ENCODE peak calls at places on chromosome 4, in eight cellular contexts. L is keratinocyte, E is mammary epithelial cell, Z is upper lobe of left lung, V is astrocyte of the spinal cord, W is psoas muscle, G is mucosa of descending colon, Y is esophagus squamous epithelium. F is an unnamed sample.
A peak's percentile ranks its signal among the peaks of the same experiment; 100 is the strongest.

GRCh38 chr4:74278490-74278889 is 29.8 kb upstream of the EPGN start:
- DNase-seq in Y (no peak), G (no peak), E (no peak), Z (no peak), V (no peak), L (peak; percentile 25), W (no peak), F (no peak)

GRCh38 chr4:1204286-1204827 is 32.0 kb upstream of the SPON2 start:
- DNase-seq in Y (no peak), L (no peak), G (peak; percentile 39), W (peak; percentile 10), Z (peak; percentile 57), V (no peak), E (no peak), F (no peak)

GRCh38 chr4:79588679-79589078 is 180.7 kb upstream of the GK2 start:
- DNase-seq in E (no peak), W (no peak), G (no peak), Y (no peak), L (no peak), V (no peak), Z (no peak), F (no peak)

GRCh38 chr4:22764183-22764582 is 71.4 kb downstream of the GBA3 start:
- DNase-seq in Y (no peak), Z (no peak), G (no peak), L (no peak), E (no peak), W (no peak), V (no peak), F (no peak)

GRCh38 chr4:184983660-184984356 is 34.5 kb upstream of the HELT start:
- DNase-seq in E (peak; percentile 59), G (peak; percentile 79), W (peak; percentile 53), L (no peak), Z (peak; percentile 91), Y (no peak), V (peak; percentile 52), F (no peak)

GRCh38 chr4:100461796-100462195 is 56.0 kb downstream of the EMCN start:
- DNase-seq in Y (no peak), W (no peak), Z (no peak), V (no peak), L (no peak), G (no peak), E (no peak), F (no peak)

GRCh38 chr4:48651869-48652447 is 128.1 kb downstream of the FRYL start:
- DNase-seq in V (peak; percentile 45), W (no peak), Z (no peak), E (peak; percentile 87), L (peak; percentile 62), G (no peak), Y (no peak), F (no peak)

GRCh38 chr4:183611210-183611830 is 47.7 kb downstream of the RWDD4 start:
- DNase-seq in Y (no peak), G (no peak), V (no peak), E (peak; percentile 15), Z (no peak), W (no peak), L (no peak), F (no peak)

GRCh38 chr4:1406416-1406945 is at the start of gene NKX1-1:
- DNase-seq in W (no peak), Y (no peak), V (no peak), L (no peak), E (no peak), G (no peak), Z (peak; percentile 72), F (no peak)

GRCh38 chr4:30948653-30949052 is 228.5 kb downstream of the PCDH7 start:
- DNase-seq in V (no peak), G (no peak), E (peak; percentile 91), W (no peak), L (no peak), Y (no peak), Z (no peak), F (peak; percentile 97)

GRCh38 chr4:67019670-67020069 is 525.6 kb downstream of the CENPC start:
- DNase-seq in Z (no peak), W (no peak), E (no peak), Y (no peak), L (no peak), G (no peak), V (no peak), F (no peak)

GRCh38 chr4:7145291-7145934 is 46.9 kb upstream of the SORCS2 start:
- DNase-seq in V (no peak), L (no peak), W (no peak), Z (no peak), G (no peak), E (no peak), Y (no peak), F (no peak)

GRCh38 chr4:154743683-154744340 is at the start of gene LRAT:
- DNase-seq in Y (no peak), W (peak; percentile 41), E (peak; percentile 89), V (peak; percentile 18), Z (peak; percentile 91), L (no peak), G (peak; percentile 85), F (no peak)

GRCh38 chr4:62816566-62816965 is 1592.7 kb downstream of the TECRL start:
- DNase-seq in V (no peak), L (no peak), E (no peak), G (peak; percentile 4), Y (no peak), Z (peak; percentile 71), W (no peak), F (no peak)

GRCh38 chr4:171242831-171243230 is 570.4 kb upstream of the GALNTL6 start:
- DNase-seq in V (no peak), E (no peak), Y (no peak), G (no peak), L (no peak), W (no peak), Z (no peak), F (no peak)

GRCh38 chr4:127856485-127857447 is 23.9 kb upstream of the PLK4 start:
- DNase-seq in L (peak; percentile 94), Z (no peak), E (peak; percentile 94), G (no peak), Y (no peak), V (peak; percentile 85), W (no peak), F (peak; percentile 62)

GRCh38 chr4:68700152-68700551 is 29.7 kb upstream of the UGT2B15 start:
- DNase-seq in W (no peak), L (no peak), Z (no peak), Y (no peak), E (no peak), G (no peak), V (no peak), F (no peak)

GRCh38 chr4:150501983-150502382 is 80.0 kb upstream of the MAB21L2 start:
- DNase-seq in W (no peak), Y (no peak), L (no peak), V (no peak), Z (no peak), E (no peak), G (no peak), F (no peak)

GRCh38 chr4:118883861-118884260 is 4.8 kb upstream of the SYNPO2 start:
- DNase-seq in Z (no peak), L (no peak), Y (no peak), G (no peak), W (no peak), V (no peak), E (no peak), F (no peak)
- TF ChIP-seq CTCF in Z (no peak), L (no peak), Y (no peak), G (no peak), W (no peak), V (peak; percentile 6), E (no peak), F (peak; percentile 31)

DNA sequence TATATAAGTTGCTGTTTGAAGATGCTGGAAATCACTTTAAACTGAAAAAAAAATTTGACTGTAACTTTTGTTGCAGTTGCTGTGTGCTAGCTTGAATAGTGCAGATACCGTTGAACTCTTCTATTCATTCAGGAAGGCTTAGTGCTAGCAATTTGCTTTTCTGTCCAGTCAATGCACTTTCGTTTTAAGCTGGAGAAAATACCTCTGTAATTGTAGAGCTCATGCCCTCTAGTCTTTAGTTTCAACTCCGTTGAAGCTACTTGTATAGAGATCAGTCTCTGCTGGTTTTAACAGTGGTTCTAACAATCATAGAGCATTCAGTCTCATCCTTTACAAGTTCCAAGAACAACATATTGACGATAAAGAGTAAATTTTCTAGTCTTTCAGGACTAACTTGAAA is 49.0 kb upstream of the TRPC3 start:
- DNase-seq in V (peak; percentile 8), W (no peak), G (no peak), Z (no peak), Y (no peak), E (no peak), L (no peak), F (no peak)
- H3K4me3 ChIP-seq in V (no peak overlapping the region), W (no peak overlapping the region), G (no peak overlapping the region), Z (no peak overlapping the region), Y (no peak overlapping the region), E (no peak overlapping the region), L (no peak overlapping the region), F (no peak overlapping the region)

GRCh38 chr4:102734591-102735385 is 26.0 kb downstream of the MANBA start:
- DNase-seq in G (no peak), V (peak; percentile 15), Y (no peak), E (peak; percentile 6), L (no peak), Z (no peak), W (no peak), F (peak; percentile 51)

GRCh38 chr4:102732678-102733445 is 27.9 kb downstream of the MANBA start:
- DNase-seq in W (no peak), L (no peak), V (no peak), Y (no peak), Z (no peak), E (no peak), G (no peak), F (no peak)

GRCh38 chr4:102734116-102734515 is 26.7 kb downstream of the MANBA start:
- DNase-seq in G (no peak), E (no peak), V (no peak), W (no peak), L (no peak), Y (no peak), Z (no peak), F (no peak)

GRCh38 chr4:102735578-102735977 is 25.2 kb downstream of the MANBA start:
- DNase-seq in V (no peak), L (no peak), W (no peak), E (no peak), Z (no peak), Y (no peak), G (no peak), F (no peak)

DNA sequence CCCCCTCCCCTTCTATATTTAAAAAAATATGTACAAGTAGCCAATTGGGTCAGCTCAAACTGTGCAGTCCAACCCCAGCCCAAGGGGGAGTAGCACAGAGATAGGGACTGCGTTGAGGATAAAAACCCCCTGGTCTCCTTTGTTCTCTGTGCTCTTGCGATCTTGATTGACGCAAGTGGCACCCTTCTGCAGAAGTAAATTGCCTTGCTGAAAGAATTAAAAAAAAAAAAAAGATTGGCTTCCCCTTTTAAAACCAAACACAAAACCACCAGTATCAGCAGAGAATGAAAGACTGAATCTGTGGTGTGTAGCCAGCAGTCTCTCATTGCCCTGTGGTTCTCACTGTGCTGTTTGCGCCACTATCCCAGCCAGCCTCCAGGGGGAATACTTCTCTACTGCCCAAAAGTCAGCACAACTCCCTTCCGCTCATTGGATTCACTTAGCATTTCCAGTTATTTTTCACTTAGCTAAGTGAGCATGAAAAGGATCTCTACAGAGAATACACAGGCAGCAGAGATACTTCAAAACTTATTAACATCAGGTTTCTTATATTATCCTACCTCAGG is 29.7 kb downstream of the MANBA start:
- DNase-seq in G (no peak), V (no peak), Y (no peak), L (no peak), W (no peak), Z (no peak), E (no peak), F (no peak)
- TF ChIP-seq CTCF in G (no peak), V (peak; percentile 26), Y (no peak), L (peak; percentile 12), W (no peak), Z (no peak), E (peak; percentile 4), F (peak; percentile 26)

GRCh38 chr4:120723986-120724385 is 198.5 kb downstream of the PRDM5 start:
- DNase-seq in V (no peak), W (no peak), E (no peak), L (no peak), Y (no peak), Z (no peak), G (no peak), F (peak; percentile 39)
- H3K4me3 ChIP-seq in V (no peak overlapping the region), W (no peak overlapping the region), E (no peak overlapping the region), L (no peak overlapping the region), Y (no peak overlapping the region), Z (no peak overlapping the region), G (no peak overlapping the region), F (no peak overlapping the region)

F was measured in retinal pigment epithelial cell.